ENCODE peak calls at places on chromosomes 5 and 9, in six cellular contexts. I, J, N, R, V and U are unnamed samples.

GRCh38 chr5:16726538-16726946 is 109.7 kb upstream of the RETREG1 start:
- DNase-seq in I (no peak), J (no peak), N (peak), R (no peak), V (no peak), U (no peak)

GRCh38 chr5:43731573-43731972 is 128.6 kb downstream of the NNT start:
- DNase-seq in I (no peak), J (no peak), N (no peak), R (no peak), V (no peak), U (no peak)

GRCh38 chr5:133680830-133681555 is 68.7 kb upstream of the FSTL4 start:
- DNase-seq in I (no peak), J (no peak), N (no peak), R (no peak), V (no peak), U (no peak)

GRCh38 chr9:29390859-29391258 is 1817.6 kb upstream of the C9orf72 start:
- DNase-seq in I (no peak), J (no peak), N (no peak), R (no peak), V (no peak), U (no peak)

GRCh38 chr5:115463985-115464384 is 80.6 kb downstream of the FEM1C start:
- DNase-seq in I (no peak), J (no peak), N (peak), R (no peak), V (no peak), U (no peak)

GRCh38 chr5:142211918-142212317 is 103.3 kb downstream of the NDFIP1 start:
- DNase-seq in I (no peak), J (no peak), N (no peak), R (no peak), V (no peak), U (no peak)

GRCh38 chr9:78366827-78367226 is 69.9 kb downstream of the PSAT1 start:
- DNase-seq in I (no peak), J (no peak), N (peak), R (no peak), V (no peak), U (no peak)

GRCh38 chr5:140358738-140359310 is 1.2 kb upstream of the SLC4A9 start:
- DNase-seq in I (no peak), J (no peak), N (peak), R (peak), V (no peak), U (no peak)

GRCh38 chr5:134794136-134794535 is 35.6 kb downstream of the DDX46 start:
- DNase-seq in I (no peak), J (no peak), N (peak), R (no peak), V (no peak), U (no peak)

GRCh38 chr5:89722538-89722937 is 687.0 kb downstream of the CETN3 start:
- DNase-seq in I (no peak), J (no peak), N (no peak), R (no peak), V (no peak), U (no peak)